ENCODE peak calls at places on chromosomes 1 and 21, in ten cellular contexts. F, B, N, L, P, T, M, S, V and Q are unnamed samples.

GRCh38 chr1:63843884-63844283 is 70.1 kb downstream of the ROR1 start:
- DNase-seq in F (peak), B (no peak), N (no peak), L (no peak), P (no peak), T (no peak), M (no peak), S (no peak), V (no peak), Q (no peak)

GRCh38 chr1:174742805-174743653 is 256.7 kb upstream of the CACYBP start:
- DNase-seq in F (no peak), B (no peak), N (peak), L (no peak), P (no peak), T (no peak), M (no peak), S (no peak), V (no peak), Q (no peak)

GRCh38 chr1:101996830-101997485 is at the start of gene OLFM3:
- DNase-seq in F (peak), B (no peak), N (no peak), L (no peak), P (no peak), T (peak), M (no peak), S (no peak), V (no peak), Q (no peak)

GRCh38 chr1:112904071-112904830 is 51.7 kb downstream of the SLC16A1 start:
- DNase-seq in F (peak), B (no peak), N (peak), L (no peak), P (no peak), T (no peak), M (no peak), S (no peak), V (peak), Q (no peak)

GRCh38 chr1:233843523-233844204 is 60.8 kb upstream of the SLC35F3 start:
- DNase-seq in F (no peak), B (peak), N (no peak), L (no peak), P (no peak), T (no peak), M (no peak), S (no peak), V (no peak), Q (peak)

GRCh38 chr1:45585110-45585426 is 1.2 kb downstream of the NASP start:
- DNase-seq in F (no peak), B (no peak), N (no peak), L (no peak), P (no peak), T (no peak), M (no peak), S (no peak), V (no peak), Q (no peak)

GRCh38 chr1:7616076-7616833 is 154.8 kb upstream of the VAMP3 start:
- DNase-seq in F (peak), B (peak), N (peak), L (no peak), P (peak), T (peak), M (no peak), S (peak), V (no peak), Q (peak)

GRCh38 chr1:203627819-203628184 is 1.2 kb downstream of the ATP2B4 start:
- DNase-seq in F (peak), B (no peak), N (no peak), L (no peak), P (no peak), T (no peak), M (no peak), S (peak), V (peak), Q (no peak)

GRCh38 chr1:214511639-214511998 is 39.8 kb downstream of the PTPN14 start:
- DNase-seq in F (no peak), B (no peak), N (no peak), L (no peak), P (no peak), T (no peak), M (no peak), S (no peak), V (no peak), Q (no peak)

GRCh38 chr1:53316742-53317650 is 10.9 kb downstream of the LRP8 start:
- DNase-seq in F (no peak), B (no peak), N (no peak), L (no peak), P (no peak), T (no peak), M (no peak), S (no peak), V (no peak), Q (no peak)

GRCh38 chr1:155064109-155064812 is 721 bp downstream of the EFNA4 start:
- DNase-seq in F (peak), B (no peak), N (peak), L (no peak), P (no peak), T (peak), M (no peak), S (no peak), V (no peak), Q (no peak)

DNA sequence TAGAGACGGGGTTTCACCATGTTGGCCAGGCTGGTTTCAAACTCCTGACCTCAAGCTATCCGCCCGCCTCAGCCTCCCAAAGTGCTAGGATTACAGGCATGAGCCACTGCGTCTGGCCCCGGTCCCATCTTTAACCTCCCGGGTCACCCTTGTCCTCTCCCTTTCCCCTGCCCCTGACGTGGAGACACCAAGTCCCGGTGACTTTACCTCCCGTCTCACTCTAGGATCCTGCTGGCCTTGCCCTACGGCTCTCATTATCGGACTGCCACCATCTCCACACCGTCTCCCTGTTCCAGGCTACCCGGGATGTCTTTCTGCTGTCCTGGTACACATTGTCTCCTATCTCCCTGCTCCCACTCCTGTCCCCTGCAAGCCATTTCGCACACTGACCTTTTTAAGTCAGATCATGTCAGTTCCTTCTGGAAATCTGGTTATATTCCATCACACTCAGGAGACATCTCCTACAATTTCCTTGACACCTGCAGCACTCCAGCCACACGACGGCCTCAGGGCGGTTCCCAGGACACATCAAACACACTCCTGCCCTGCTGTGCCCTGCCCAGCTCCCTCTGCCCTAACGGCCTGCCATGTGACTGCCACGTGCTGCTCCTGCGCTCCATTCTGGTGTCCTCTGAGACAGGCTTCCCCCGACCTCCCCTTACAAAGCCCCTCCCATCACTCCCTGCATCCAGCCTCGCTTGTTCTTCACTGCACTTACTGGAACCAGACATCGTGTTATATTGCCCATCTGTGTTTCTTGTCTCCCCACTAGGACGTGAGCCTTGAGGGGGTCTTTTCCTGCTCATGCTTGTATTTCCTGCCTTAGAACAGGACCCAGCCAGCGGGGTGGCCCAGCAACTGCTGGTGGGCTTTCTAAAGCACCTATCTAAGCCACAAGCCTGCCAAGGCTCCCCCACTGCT is 32.7 kb downstream of the TTC39A start:
- DNase-seq in F (no peak), B (no peak), N (no peak), L (peak), P (no peak), T (no peak), M (no peak), S (no peak), V (no peak), Q (no peak)
- TF ChIP-seq POLR2A in F (no peak), B (no peak), N (no peak), L (no peak), P (no peak), T (no peak), M (no peak), S (no peak), V (no peak), Q (no peak)

GRCh38 chr21:33069645-33069993 is 322 bp upstream of the OLIG1 start:
- DNase-seq in F (no peak), B (no peak), N (no peak), L (no peak), P (no peak), T (no peak), M (no peak), S (no peak), V (no peak), Q (no peak)

GRCh38 chr21:33071878-33072306 is 2.0 kb downstream of the OLIG1 start:
- DNase-seq in F (peak), B (no peak), N (peak), L (no peak), P (no peak), T (no peak), M (no peak), S (no peak), V (no peak), Q (no peak)

GRCh38 chr21:33070921-33071877 is 1.3 kb downstream of the OLIG1 start:
- DNase-seq in F (peak), B (no peak), N (no peak), L (no peak), P (no peak), T (no peak), M (no peak), S (no peak), V (no peak), Q (no peak)

GRCh38 chr21:33069243-33069642 is 698 bp upstream of the OLIG1 start:
- DNase-seq in F (no peak), B (no peak), N (no peak), L (no peak), P (no peak), T (no peak), M (no peak), S (no peak), V (no peak), Q (no peak)

GRCh38 chr21:33069994-33070811 is at the start of gene OLIG1:
- DNase-seq in F (peak), B (peak), N (peak), L (no peak), P (no peak), T (no peak), M (no peak), S (no peak), V (no peak), Q (no peak)
- TF ChIP-seq POLR2A in F (no peak), B (no peak), N (no peak), L (no peak), P (no peak), T (no peak), M (no peak), S (no peak), V (no peak), Q (no peak)

GRCh38 chr1:26161408-26162219 is 2.7 kb downstream of the FAM110D start:
- DNase-seq in F (peak), B (peak), N (peak), L (no peak), P (peak), T (no peak), M (no peak), S (no peak), V (no peak), Q (no peak)
- TF ChIP-seq POLR2A in F (no peak), B (no peak), N (no peak), L (no peak), P (peak), T (no peak), M (no peak), S (no peak), V (no peak), Q (no peak)

DNA sequence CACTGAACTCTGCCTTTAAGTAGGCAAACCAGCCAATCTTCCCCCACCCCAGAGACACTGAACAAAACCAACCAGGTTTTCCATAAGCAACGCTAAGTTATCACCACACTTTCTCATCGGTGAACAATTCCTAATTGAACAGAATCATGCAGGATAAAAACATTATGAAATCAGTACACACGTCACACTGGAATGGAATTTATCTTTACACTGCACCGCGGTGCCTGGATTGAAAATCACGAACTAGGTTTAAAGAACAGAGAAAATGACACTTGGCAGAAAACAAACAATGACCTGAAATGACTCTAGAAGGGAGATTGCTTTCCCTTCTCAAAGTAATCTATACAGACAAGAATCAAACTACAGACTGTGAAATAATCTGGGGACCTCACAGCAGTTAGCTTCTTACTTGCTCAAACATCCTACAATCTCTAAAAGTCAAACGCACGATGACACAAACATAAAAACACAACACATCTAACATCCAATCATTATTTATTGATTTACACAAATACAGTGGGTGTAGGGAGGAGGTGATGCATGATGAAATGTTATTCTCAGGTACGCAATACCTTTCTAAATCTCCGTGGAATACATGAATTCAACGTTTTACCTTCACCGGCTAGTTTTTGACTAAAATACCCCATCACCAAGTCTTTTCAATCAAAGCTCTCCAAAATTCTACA is 1.9 kb downstream of the EIF4G3 start:
- DNase-seq in F (no peak), B (no peak), N (peak), L (no peak), P (no peak), T (peak), M (no peak), S (no peak), V (no peak), Q (no peak)
- TF ChIP-seq POLR2A in F (no peak), B (no peak), N (peak), L (no peak), P (no peak), T (no peak), M (no peak), S (no peak), V (no peak), Q (no peak)

GRCh38 chr1:145997156-145998023 is 1.0 kb upstream of the TXNIP start:
- DNase-seq in F (peak), B (no peak), N (no peak), L (no peak), P (peak), T (peak), M (no peak), S (peak), V (peak), Q (no peak)
- TF ChIP-seq POLR2A in F (peak), B (no peak), N (no peak), L (no peak), P (no peak), T (peak), M (no peak), S (no peak), V (peak), Q (no peak)

GRCh38 chr1:226222686-226223085 is 778 bp upstream of the MIXL1 start:
- DNase-seq in F (no peak), B (no peak), N (no peak), L (no peak), P (no peak), T (no peak), M (no peak), S (no peak), V (no peak), Q (no peak)

GRCh38 chr1:226220473-226221189 is 2.8 kb upstream of the MIXL1 start:
- DNase-seq in F (no peak), B (no peak), N (no peak), L (no peak), P (no peak), T (no peak), M (no peak), S (no peak), V (no peak), Q (no peak)

GRCh38 chr1:226226601-226227000 is 3.1 kb downstream of the MIXL1 start:
- DNase-seq in F (no peak), B (no peak), N (no peak), L (no peak), P (no peak), T (no peak), M (no peak), S (no peak), V (no peak), Q (no peak)

GRCh38 chr1:226223157-226223785 is at the start of gene MIXL1:
- DNase-seq in F (no peak), B (no peak), N (no peak), L (no peak), P (no peak), T (peak), M (no peak), S (no peak), V (no peak), Q (no peak)

GRCh38 chr1:226223786-226224244 is 351 bp downstream of the MIXL1 start:
- DNase-seq in F (no peak), B (no peak), N (no peak), L (no peak), P (no peak), T (no peak), M (no peak), S (no peak), V (no peak), Q (no peak)
- TF ChIP-seq POLR2A in F (no peak), B (no peak), N (no peak), L (no peak), P (no peak), T (no peak), M (no peak), S (no peak), V (no peak), Q (no peak)

DNA sequence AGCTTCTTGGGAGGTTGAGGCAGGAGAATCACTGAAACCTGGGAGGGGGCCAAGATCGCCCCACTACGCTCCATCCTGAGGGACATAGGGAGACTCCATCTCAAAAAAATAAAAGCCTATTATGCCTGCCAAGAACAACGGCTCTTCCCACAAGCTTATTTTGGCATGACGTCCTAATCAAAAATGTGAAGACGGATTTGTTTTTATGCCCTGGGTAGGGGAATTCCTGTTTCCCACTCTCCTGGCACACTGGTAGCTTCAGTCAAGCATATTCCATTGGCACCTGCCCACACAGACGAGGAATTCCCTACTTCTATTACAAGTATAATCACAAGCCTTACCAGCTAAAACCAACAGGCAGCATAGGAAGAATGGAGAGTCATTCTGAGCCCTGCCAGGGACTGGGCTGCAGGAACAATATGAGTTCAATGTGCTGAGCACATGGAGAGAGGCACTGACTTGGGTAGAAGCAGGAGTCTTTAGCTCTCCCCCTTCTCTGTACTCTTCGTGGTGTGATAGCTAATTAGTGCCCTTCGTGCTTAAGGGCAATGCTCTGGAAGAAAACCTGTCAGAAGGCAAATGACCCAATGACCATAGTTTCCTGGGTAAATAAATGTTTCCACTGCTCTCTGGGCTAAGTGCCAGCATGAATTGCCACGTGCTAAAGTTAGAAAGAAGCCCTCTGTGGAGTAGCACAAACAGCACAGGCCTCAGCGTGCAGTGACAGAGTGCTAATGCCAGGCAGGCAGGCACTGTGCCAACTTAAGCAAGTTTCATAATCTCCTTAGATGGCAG is 16.8 kb downstream of the TNFSF4 start:
- DNase-seq in F (no peak), B (peak), N (peak), L (peak), P (peak), T (peak), M (peak), S (peak), V (peak), Q (peak)
- TF ChIP-seq POLR2A in F (no peak), B (no peak), N (no peak), L (no peak), P (no peak), T (no peak), M (no peak), S (no peak), V (no peak), Q (no peak)

DNA sequence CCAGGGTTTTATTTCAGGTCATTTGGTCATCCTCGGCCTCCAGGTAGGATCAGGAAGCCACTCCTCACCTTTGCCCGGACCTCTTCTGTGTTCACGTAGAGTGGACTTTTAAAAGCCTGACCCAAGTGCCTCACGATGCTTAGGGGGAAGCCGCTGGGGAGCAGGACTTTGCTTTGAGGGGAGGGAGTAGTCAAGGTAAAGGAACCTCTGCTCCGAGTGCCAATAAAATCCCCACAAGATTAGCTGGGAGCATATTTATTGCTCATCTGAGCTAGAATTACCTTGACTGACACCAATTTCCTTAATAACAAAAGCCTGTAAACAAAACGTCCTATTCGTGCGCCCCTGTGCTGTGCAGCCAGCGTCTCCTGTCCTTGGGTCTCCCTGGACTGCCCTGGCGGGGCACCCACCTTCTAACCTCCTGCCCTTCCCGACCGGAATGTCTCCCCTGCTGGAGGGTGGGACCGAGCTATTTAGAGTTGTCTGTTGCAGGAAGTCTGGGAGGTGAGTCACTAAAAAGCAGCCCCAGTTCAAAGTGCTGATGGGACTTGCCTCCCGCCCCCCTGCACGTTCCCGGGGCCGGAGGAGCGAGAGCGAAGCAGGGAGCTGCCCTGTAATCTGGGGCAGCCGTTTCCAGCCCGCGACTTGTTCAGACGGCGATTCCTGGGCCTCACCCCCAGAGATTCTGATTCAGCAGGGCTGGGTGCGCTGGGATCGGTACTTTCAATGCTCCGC is 818 bp upstream of the DHRS3 start:
- DNase-seq in F (peak), B (peak), N (peak), L (no peak), P (peak), T (peak), M (peak), S (peak), V (peak), Q (peak)
- TF ChIP-seq POLR2A in F (no peak), B (peak), N (no peak), L (no peak), P (peak), T (peak), M (peak), S (peak), V (no peak), Q (no peak)